ENCODE peak calls at places on chromosomes 6 and 20, in five cellular contexts. One of them, this sample, is unnamed.

GRCh38 chr6:84118191-84118590 is 84.6 kb downstream of the MRAP2 start:
- DNase-seq in Jurkat, Clone E6-1: no peak
- DNase-seq in IMR-90: no peak
- DNase-seq in right atrium auricular region: no peak
- DNase-seq in central memory CD8-positive, alpha-beta T cell: no peak
- DNase-seq in this sample: no peak

GRCh38 chr6:23650676-23651075 is 475.3 kb upstream of the NRSN1 start:
- DNase-seq in Jurkat, Clone E6-1: no peak
- DNase-seq in IMR-90: no peak
- DNase-seq in right atrium auricular region: no peak
- DNase-seq in central memory CD8-positive, alpha-beta T cell: no peak
- DNase-seq in this sample: no peak

GRCh38 chr6:158660331-158660730 is 10.5 kb downstream of the SYTL3 start:
- DNase-seq in Jurkat, Clone E6-1: peak
- DNase-seq in IMR-90: no peak
- DNase-seq in right atrium auricular region: no peak
- DNase-seq in central memory CD8-positive, alpha-beta T cell: peak
- DNase-seq in this sample: peak

GRCh38 chr6:35181933-35182612 is 31.7 kb upstream of the SCUBE3 start:
- DNase-seq in Jurkat, Clone E6-1: no peak
- DNase-seq in IMR-90: peak
- DNase-seq in right atrium auricular region: peak
- DNase-seq in central memory CD8-positive, alpha-beta T cell: no peak
- DNase-seq in this sample: no peak

GRCh38 chr20:33526769-33527168 is 36.9 kb downstream of the CBFA2T2 start:
- DNase-seq in Jurkat, Clone E6-1: no peak
- DNase-seq in IMR-90: no peak
- DNase-seq in right atrium auricular region: no peak
- DNase-seq in central memory CD8-positive, alpha-beta T cell: no peak
- DNase-seq in this sample: no peak

GRCh38 chr6:149834513-149835481 is 29.4 kb downstream of the LRP11 start:
- DNase-seq in Jurkat, Clone E6-1: peak
- DNase-seq in IMR-90: peak
- DNase-seq in right atrium auricular region: peak
- DNase-seq in central memory CD8-positive, alpha-beta T cell: peak
- DNase-seq in this sample: peak

GRCh38 chr20:2838170-2838797 is 2.2 kb downstream of the PCED1A start:
- DNase-seq in Jurkat, Clone E6-1: no peak
- DNase-seq in IMR-90: no peak
- DNase-seq in right atrium auricular region: no peak
- DNase-seq in central memory CD8-positive, alpha-beta T cell: no peak
- DNase-seq in this sample: no peak

GRCh38 chr6:149082320-149082719 is 235.2 kb upstream of the TAB2 start:
- DNase-seq in Jurkat, Clone E6-1: peak
- DNase-seq in IMR-90: peak
- DNase-seq in right atrium auricular region: peak
- DNase-seq in central memory CD8-positive, alpha-beta T cell: peak
- DNase-seq in this sample: peak

GRCh38 chr6:2245954-2246863 is 804 bp upstream of the GMDS start:
- DNase-seq in Jurkat, Clone E6-1: peak
- DNase-seq in IMR-90: peak
- DNase-seq in right atrium auricular region: peak
- DNase-seq in central memory CD8-positive, alpha-beta T cell: no peak
- DNase-seq in this sample: no peak

GRCh38 chr20:44309763-44310663 is 989 bp downstream of the FITM2 start:
- DNase-seq in Jurkat, Clone E6-1: no peak
- DNase-seq in IMR-90: peak
- DNase-seq in right atrium auricular region: peak
- DNase-seq in central memory CD8-positive, alpha-beta T cell: no peak
- DNase-seq in this sample: no peak

GRCh38 chr20:32846852-32847251 is 11.9 kb upstream of the EFCAB8 start:
- DNase-seq in Jurkat, Clone E6-1: no peak
- DNase-seq in IMR-90: no peak
- DNase-seq in right atrium auricular region: no peak
- DNase-seq in central memory CD8-positive, alpha-beta T cell: no peak
- DNase-seq in this sample: no peak

GRCh38 chr6:147287869-147288271 is 83.7 kb downstream of the STXBP5 start:
- DNase-seq in Jurkat, Clone E6-1: no peak
- DNase-seq in IMR-90: peak
- DNase-seq in right atrium auricular region: no peak
- DNase-seq in central memory CD8-positive, alpha-beta T cell: no peak
- DNase-seq in this sample: no peak

GRCh38 chr20:33387177-33387576 is 14.1 kb downstream of the CDK5RAP1 start:
- DNase-seq in Jurkat, Clone E6-1: no peak
- DNase-seq in IMR-90: peak
- DNase-seq in right atrium auricular region: no peak
- DNase-seq in central memory CD8-positive, alpha-beta T cell: no peak
- DNase-seq in this sample: no peak

GRCh38 chr6:139536751-139537617 is 162.5 kb upstream of the CITED2 start:
- DNase-seq in Jurkat, Clone E6-1: no peak
- DNase-seq in IMR-90: no peak
- DNase-seq in right atrium auricular region: no peak
- DNase-seq in central memory CD8-positive, alpha-beta T cell: no peak
- DNase-seq in this sample: no peak

GRCh38 chr20:45359406-45360148 is 3.4 kb upstream of the SYS1 start:
- DNase-seq in Jurkat, Clone E6-1: no peak
- DNase-seq in IMR-90: no peak
- DNase-seq in right atrium auricular region: no peak
- DNase-seq in central memory CD8-positive, alpha-beta T cell: no peak
- DNase-seq in this sample: no peak

GRCh38 chr20:40494238-40494637 is 194.8 kb downstream of the MAFB start:
- DNase-seq in Jurkat, Clone E6-1: no peak
- DNase-seq in IMR-90: no peak
- DNase-seq in right atrium auricular region: no peak
- DNase-seq in central memory CD8-positive, alpha-beta T cell: no peak
- DNase-seq in this sample: no peak

GRCh38 chr6:127406122-127406521 is 53.1 kb downstream of the KIAA0408 start:
- DNase-seq in Jurkat, Clone E6-1: no peak
- DNase-seq in IMR-90: no peak
- DNase-seq in right atrium auricular region: no peak
- DNase-seq in central memory CD8-positive, alpha-beta T cell: no peak
- DNase-seq in this sample: no peak

GRCh38 chr6:122308074-122308473 is 91.4 kb upstream of the HSF2 start:
- DNase-seq in Jurkat, Clone E6-1: no peak
- DNase-seq in IMR-90: no peak
- DNase-seq in right atrium auricular region: no peak
- DNase-seq in central memory CD8-positive, alpha-beta T cell: no peak
- DNase-seq in this sample: no peak

GRCh38 chr20:20892328-20892727 is 179.9 kb upstream of the RALGAPA2 start:
- DNase-seq in Jurkat, Clone E6-1: no peak
- DNase-seq in IMR-90: no peak
- DNase-seq in right atrium auricular region: no peak
- DNase-seq in central memory CD8-positive, alpha-beta T cell: no peak
- DNase-seq in this sample: no peak

GRCh38 chr6:37433657-37434271 is 743 bp downstream of the CMTR1 start:
- DNase-seq in Jurkat, Clone E6-1: peak
- DNase-seq in IMR-90: peak
- DNase-seq in right atrium auricular region: no peak
- DNase-seq in central memory CD8-positive, alpha-beta T cell: peak
- DNase-seq in this sample: peak

GRCh38 chr20:62428008-62428384 is 657 bp upstream of the RBBP8NL start:
- DNase-seq in Jurkat, Clone E6-1: no peak
- DNase-seq in IMR-90: no peak
- DNase-seq in right atrium auricular region: no peak
- DNase-seq in central memory CD8-positive, alpha-beta T cell: no peak
- DNase-seq in this sample: no peak

GRCh38 chr6:110688661-110689268 is 126.5 kb downstream of the CDK19 start:
- DNase-seq in Jurkat, Clone E6-1: no peak
- DNase-seq in IMR-90: no peak
- DNase-seq in right atrium auricular region: no peak
- DNase-seq in central memory CD8-positive, alpha-beta T cell: no peak
- DNase-seq in this sample: no peak

GRCh38 chr6:42784739-42785498 is 3.1 kb downstream of the BICRAL start:
- DNase-seq in Jurkat, Clone E6-1: no peak
- DNase-seq in IMR-90: no peak
- DNase-seq in right atrium auricular region: no peak
- DNase-seq in central memory CD8-positive, alpha-beta T cell: no peak
- DNase-seq in this sample: no peak

GRCh38 chr20:33569290-33570094 is 79.6 kb downstream of the CBFA2T2 start:
- DNase-seq in Jurkat, Clone E6-1: no peak
- DNase-seq in IMR-90: no peak
- DNase-seq in right atrium auricular region: no peak
- DNase-seq in central memory CD8-positive, alpha-beta T cell: no peak
- DNase-seq in this sample: no peak

GRCh38 chr6:68880050-68880449 is 245.0 kb downstream of the ADGRB3 start:
- DNase-seq in Jurkat, Clone E6-1: no peak
- DNase-seq in IMR-90: no peak
- DNase-seq in right atrium auricular region: no peak
- DNase-seq in central memory CD8-positive, alpha-beta T cell: no peak
- DNase-seq in this sample: no peak

GRCh38 chr20:33783818-33784217 is 27.3 kb upstream of the CHMP4B start:
- DNase-seq in Jurkat, Clone E6-1: no peak
- DNase-seq in IMR-90: no peak
- DNase-seq in right atrium auricular region: no peak
- DNase-seq in central memory CD8-positive, alpha-beta T cell: no peak
- DNase-seq in this sample: no peak

GRCh38 chr6:38179300-38179699 is 359.8 kb downstream of the ZFAND3 start:
- DNase-seq in Jurkat, Clone E6-1: no peak
- DNase-seq in IMR-90: no peak
- DNase-seq in right atrium auricular region: no peak
- DNase-seq in central memory CD8-positive, alpha-beta T cell: no peak
- DNase-seq in this sample: no peak